ENCODE peak calls at places on chromosome 13, in nine cellular contexts. One of them, this sample, is unnamed.
A peak's percentile ranks its signal among the peaks of the same experiment; 100 is the strongest.

GRCh38 chr13:74978596-74978995 is 503.4 kb downstream of the TBC1D4 start:
- DNase-seq in AG04449: no peak
- DNase-seq in lower leg skin: no peak
- DNase-seq in left ventricle myocardium inferior: no peak
- DNase-seq in keratinocyte: no peak
- DNase-seq in mesothelial cell of epicardium: no peak
- DNase-seq in BE2C: peak; percentile 5
- DNase-seq in foreskin fibroblast: peak; percentile 18
- DNase-seq in cardiac muscle cell: no peak
- DNase-seq in this sample: no peak

GRCh38 chr13:98014766-98015165 is 61.3 kb downstream of the IPO5 start:
- DNase-seq in keratinocyte: no peak
- DNase-seq in lower leg skin: no peak
- DNase-seq in BE2C: no peak
- DNase-seq in AG04449: peak; percentile 54
- DNase-seq in left ventricle myocardium inferior: no peak
- DNase-seq in foreskin fibroblast: peak; percentile 87
- DNase-seq in cardiac muscle cell: no peak
- DNase-seq in mesothelial cell of epicardium: no peak
- DNase-seq in this sample: no peak

GRCh38 chr13:110319774-110320509 is 12.9 kb downstream of the COL4A2 start:
- DNase-seq in AG04449: no peak
- DNase-seq in cardiac muscle cell: no peak
- DNase-seq in foreskin fibroblast: peak; percentile 64
- DNase-seq in keratinocyte: no peak
- DNase-seq in lower leg skin: no peak
- DNase-seq in left ventricle myocardium inferior: no peak
- DNase-seq in BE2C: no peak
- DNase-seq in mesothelial cell of epicardium: no peak
- DNase-seq in this sample: peak; percentile 66

GRCh38 chr13:82717249-82717648 is 1165.0 kb downstream of the SLITRK1 start:
- DNase-seq in left ventricle myocardium inferior: no peak
- DNase-seq in BE2C: no peak
- DNase-seq in keratinocyte: peak; percentile 17
- DNase-seq in mesothelial cell of epicardium: no peak
- DNase-seq in lower leg skin: no peak
- DNase-seq in cardiac muscle cell: no peak
- DNase-seq in foreskin fibroblast: peak; percentile 74
- DNase-seq in AG04449: no peak
- DNase-seq in this sample: no peak

GRCh38 chr13:107678075-107678689 is 537.2 kb downstream of the LIG4 start:
- DNase-seq in left ventricle myocardium inferior: no peak
- DNase-seq in mesothelial cell of epicardium: no peak
- DNase-seq in AG04449: no peak
- DNase-seq in lower leg skin: no peak
- DNase-seq in foreskin fibroblast: no peak
- DNase-seq in BE2C: peak; percentile 48
- DNase-seq in keratinocyte: no peak
- DNase-seq in cardiac muscle cell: peak; percentile 15
- DNase-seq in this sample: no peak

GRCh38 chr13:98279473-98280175 is 102.6 kb upstream of the RNF113B start:
- DNase-seq in foreskin fibroblast: no peak
- DNase-seq in left ventricle myocardium inferior: no peak
- DNase-seq in BE2C: peak; percentile 72
- DNase-seq in AG04449: no peak
- DNase-seq in keratinocyte: no peak
- DNase-seq in lower leg skin: no peak
- DNase-seq in mesothelial cell of epicardium: no peak
- DNase-seq in cardiac muscle cell: no peak
- DNase-seq in this sample: no peak

GRCh38 chr13:112721198-112722104 is 31.6 kb downstream of the ATP11A start:
- DNase-seq in foreskin fibroblast: no peak
- DNase-seq in cardiac muscle cell: no peak
- DNase-seq in left ventricle myocardium inferior: no peak
- DNase-seq in BE2C: no peak
- DNase-seq in mesothelial cell of epicardium: no peak
- DNase-seq in lower leg skin: no peak
- DNase-seq in AG04449: no peak
- DNase-seq in keratinocyte: no peak
- DNase-seq in this sample: peak; percentile 37

GRCh38 chr13:38718374-38718773 is 31.5 kb downstream of the FREM2 start:
- DNase-seq in AG04449: no peak
- DNase-seq in mesothelial cell of epicardium: no peak
- DNase-seq in foreskin fibroblast: no peak
- DNase-seq in lower leg skin: no peak
- DNase-seq in cardiac muscle cell: no peak
- DNase-seq in keratinocyte: no peak
- DNase-seq in BE2C: no peak
- DNase-seq in left ventricle myocardium inferior: no peak
- DNase-seq in this sample: no peak

GRCh38 chr13:75415720-75416119 is 66.2 kb downstream of the TBC1D4 start:
- DNase-seq in AG04449: peak; percentile 62
- DNase-seq in foreskin fibroblast: peak; percentile 88
- DNase-seq in lower leg skin: no peak
- DNase-seq in mesothelial cell of epicardium: no peak
- DNase-seq in keratinocyte: no peak
- DNase-seq in BE2C: no peak
- DNase-seq in cardiac muscle cell: no peak
- DNase-seq in left ventricle myocardium inferior: no peak
- DNase-seq in this sample: no peak

GRCh38 chr13:60226507-60226906 is 62.8 kb upstream of the DIAPH3 start:
- DNase-seq in keratinocyte: no peak
- DNase-seq in lower leg skin: no peak
- DNase-seq in cardiac muscle cell: peak; percentile 60
- DNase-seq in left ventricle myocardium inferior: no peak
- DNase-seq in foreskin fibroblast: peak; percentile 36
- DNase-seq in mesothelial cell of epicardium: no peak
- DNase-seq in AG04449: no peak
- DNase-seq in BE2C: peak; percentile 70
- DNase-seq in this sample: no peak

GRCh38 chr13:101965096-101965495 is 436.8 kb downstream of the FGF14 start:
- DNase-seq in left ventricle myocardium inferior: no peak
- DNase-seq in foreskin fibroblast: no peak
- DNase-seq in keratinocyte: no peak
- DNase-seq in lower leg skin: no peak
- DNase-seq in BE2C: no peak
- DNase-seq in AG04449: no peak
- DNase-seq in mesothelial cell of epicardium: no peak
- DNase-seq in cardiac muscle cell: no peak
- DNase-seq in this sample: no peak

GRCh38 chr13:112254900-112255299 is 121.3 kb upstream of the SPACA7 start:
- DNase-seq in cardiac muscle cell: no peak
- DNase-seq in left ventricle myocardium inferior: no peak
- DNase-seq in lower leg skin: peak; percentile 74
- DNase-seq in mesothelial cell of epicardium: no peak
- DNase-seq in keratinocyte: no peak
- DNase-seq in foreskin fibroblast: no peak
- DNase-seq in AG04449: no peak
- DNase-seq in BE2C: no peak
- DNase-seq in this sample: no peak

GRCh38 chr13:19888799-19889198 is 25.4 kb upstream of the ZMYM5 start:
- DNase-seq in cardiac muscle cell: no peak
- DNase-seq in keratinocyte: no peak
- DNase-seq in foreskin fibroblast: peak; percentile 20
- DNase-seq in left ventricle myocardium inferior: no peak
- DNase-seq in BE2C: no peak
- DNase-seq in lower leg skin: no peak
- DNase-seq in AG04449: no peak
- DNase-seq in mesothelial cell of epicardium: no peak
- DNase-seq in this sample: no peak

GRCh38 chr13:21022694-21023325 is 38.6 kb downstream of the LATS2 start:
- DNase-seq in keratinocyte: no peak
- DNase-seq in foreskin fibroblast: no peak
- DNase-seq in mesothelial cell of epicardium: no peak
- DNase-seq in cardiac muscle cell: no peak
- DNase-seq in left ventricle myocardium inferior: no peak
- DNase-seq in BE2C: no peak
- DNase-seq in lower leg skin: peak; percentile 76
- DNase-seq in AG04449: no peak
- DNase-seq in this sample: no peak

GRCh38 chr13:103031332-103031873 is 34.8 kb downstream of the SLC10A2 start:
- DNase-seq in foreskin fibroblast: peak; percentile 55
- DNase-seq in keratinocyte: no peak
- DNase-seq in AG04449: no peak
- DNase-seq in left ventricle myocardium inferior: no peak
- DNase-seq in lower leg skin: no peak
- DNase-seq in cardiac muscle cell: no peak
- DNase-seq in BE2C: no peak
- DNase-seq in mesothelial cell of epicardium: no peak
- DNase-seq in this sample: no peak

GRCh38 chr13:114034481-114034891 is 60.6 kb upstream of the C13orf46 start:
- DNase-seq in AG04449: no peak
- DNase-seq in mesothelial cell of epicardium: no peak
- DNase-seq in keratinocyte: no peak
- DNase-seq in cardiac muscle cell: no peak
- DNase-seq in foreskin fibroblast: peak; percentile 63
- DNase-seq in left ventricle myocardium inferior: no peak
- DNase-seq in lower leg skin: no peak
- DNase-seq in BE2C: no peak
- DNase-seq in this sample: no peak

GRCh38 chr13:35478384-35479222 is 2.1 kb upstream of the MAB21L1 start:
- DNase-seq in AG04449: no peak
- DNase-seq in foreskin fibroblast: peak; percentile 74
- DNase-seq in lower leg skin: no peak
- DNase-seq in cardiac muscle cell: peak; percentile 43
- DNase-seq in keratinocyte: no peak
- DNase-seq in mesothelial cell of epicardium: no peak
- DNase-seq in BE2C: peak; percentile 78
- DNase-seq in left ventricle myocardium inferior: no peak
- DNase-seq in this sample: no peak

GRCh38 chr13:51523082-51523518 is 61.2 kb upstream of the WDFY2 start:
- DNase-seq in cardiac muscle cell: no peak
- DNase-seq in lower leg skin: peak; percentile 87
- DNase-seq in BE2C: peak; percentile 66
- DNase-seq in AG04449: no peak
- DNase-seq in keratinocyte: no peak
- DNase-seq in left ventricle myocardium inferior: no peak
- DNase-seq in mesothelial cell of epicardium: no peak
- DNase-seq in foreskin fibroblast: peak; percentile 72
- DNase-seq in this sample: no peak

GRCh38 chr13:50588736-50589135 is 254.8 kb downstream of the DLEU7 start:
- DNase-seq in cardiac muscle cell: no peak
- DNase-seq in keratinocyte: no peak
- DNase-seq in mesothelial cell of epicardium: no peak
- DNase-seq in AG04449: no peak
- DNase-seq in left ventricle myocardium inferior: no peak
- DNase-seq in foreskin fibroblast: peak; percentile 22
- DNase-seq in BE2C: no peak
- DNase-seq in lower leg skin: no peak
- DNase-seq in this sample: no peak

GRCh38 chr13:42769650-42770049 is 11.7 kb upstream of the FAM216B start:
- DNase-seq in left ventricle myocardium inferior: no peak
- DNase-seq in lower leg skin: no peak
- DNase-seq in mesothelial cell of epicardium: no peak
- DNase-seq in BE2C: peak; percentile 20
- DNase-seq in foreskin fibroblast: no peak
- DNase-seq in cardiac muscle cell: no peak
- DNase-seq in AG04449: no peak
- DNase-seq in keratinocyte: no peak
- DNase-seq in this sample: no peak
- TF ChIP-seq CTCF in left ventricle myocardium inferior: no peak
- TF ChIP-seq CTCF in lower leg skin: no peak
- TF ChIP-seq CTCF in mesothelial cell of epicardium: no peak
- TF ChIP-seq CTCF in BE2C: peak; percentile 28
- TF ChIP-seq CTCF in foreskin fibroblast: no peak
- TF ChIP-seq CTCF in cardiac muscle cell: no peak
- TF ChIP-seq CTCF in AG04449: no peak
- TF ChIP-seq CTCF in keratinocyte: no peak
- TF ChIP-seq CTCF in this sample: no peak

GRCh38 chr13:69580255-69580654 is 527.4 kb upstream of the ATXN8OS start:
- DNase-seq in mesothelial cell of epicardium: no peak
- DNase-seq in keratinocyte: no peak
- DNase-seq in cardiac muscle cell: no peak
- DNase-seq in lower leg skin: no peak
- DNase-seq in AG04449: no peak
- DNase-seq in foreskin fibroblast: no peak
- DNase-seq in left ventricle myocardium inferior: no peak
- DNase-seq in BE2C: no peak
- DNase-seq in this sample: no peak

GRCh38 chr13:69579351-69579750 is 528.3 kb upstream of the ATXN8OS start:
- DNase-seq in lower leg skin: no peak
- DNase-seq in AG04449: no peak
- DNase-seq in BE2C: no peak
- DNase-seq in foreskin fibroblast: no peak
- DNase-seq in keratinocyte: no peak
- DNase-seq in mesothelial cell of epicardium: no peak
- DNase-seq in cardiac muscle cell: peak; percentile 37
- DNase-seq in left ventricle myocardium inferior: no peak
- DNase-seq in this sample: no peak
- TF ChIP-seq CTCF in lower leg skin: no peak
- TF ChIP-seq CTCF in AG04449: no peak
- TF ChIP-seq CTCF in BE2C: peak; percentile 56
- TF ChIP-seq CTCF in foreskin fibroblast: no peak
- TF ChIP-seq CTCF in keratinocyte: no peak
- TF ChIP-seq CTCF in mesothelial cell of epicardium: peak; percentile 20
- TF ChIP-seq CTCF in cardiac muscle cell: no peak
- TF ChIP-seq CTCF in left ventricle myocardium inferior: no peak
- TF ChIP-seq CTCF in this sample: no peak

GRCh38 chr13:24627090-24627714 is 53.0 kb upstream of the ATP12A start:
- DNase-seq in BE2C: no peak
- DNase-seq in AG04449: no peak
- DNase-seq in left ventricle myocardium inferior: no peak
- DNase-seq in keratinocyte: no peak
- DNase-seq in cardiac muscle cell: peak; percentile 79
- DNase-seq in foreskin fibroblast: peak; percentile 38
- DNase-seq in lower leg skin: peak; percentile 79
- DNase-seq in mesothelial cell of epicardium: peak; percentile 46
- DNase-seq in this sample: no peak
- TF ChIP-seq CTCF in BE2C: peak; percentile 33
- TF ChIP-seq CTCF in AG04449: peak; percentile 88
- TF ChIP-seq CTCF in left ventricle myocardium inferior: peak; percentile 65
- TF ChIP-seq CTCF in keratinocyte: peak; percentile 89
- TF ChIP-seq CTCF in cardiac muscle cell: peak; percentile 64
- TF ChIP-seq CTCF in foreskin fibroblast: peak; percentile 82
- TF ChIP-seq CTCF in lower leg skin: no peak
- TF ChIP-seq CTCF in mesothelial cell of epicardium: peak; percentile 91
- TF ChIP-seq CTCF in this sample: no peak

DNA sequence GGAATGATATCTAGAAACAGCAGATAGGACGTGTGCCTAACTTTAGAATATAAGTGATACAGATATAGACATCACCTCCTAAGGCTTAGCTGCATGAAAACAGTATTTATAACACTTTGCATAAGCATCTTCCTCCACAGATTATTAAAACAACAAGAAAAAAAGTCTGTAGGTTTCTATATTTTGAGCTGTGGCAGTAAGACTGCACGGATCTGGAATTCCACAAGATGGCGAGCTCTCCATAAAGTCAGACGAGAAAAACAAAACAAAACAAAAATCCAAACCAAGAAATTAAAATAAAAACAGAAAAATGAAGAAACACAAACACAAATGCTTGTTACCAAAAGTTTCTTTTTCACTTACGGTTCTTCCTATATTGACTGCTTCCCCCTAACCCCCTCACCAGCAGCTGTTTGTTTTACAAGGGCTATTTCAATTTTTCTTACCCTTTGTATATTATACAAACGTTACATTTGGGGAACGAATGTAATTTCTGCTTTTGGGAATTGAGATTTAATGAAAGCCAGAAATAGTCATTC is 285.8 kb downstream of the MYO16 start:
- DNase-seq in left ventricle myocardium inferior: no peak
- DNase-seq in lower leg skin: no peak
- DNase-seq in BE2C: no peak
- DNase-seq in keratinocyte: no peak
- DNase-seq in mesothelial cell of epicardium: no peak
- DNase-seq in cardiac muscle cell: peak; percentile 38
- DNase-seq in AG04449: no peak
- DNase-seq in foreskin fibroblast: peak; percentile 76
- DNase-seq in this sample: no peak
- TF ChIP-seq CTCF in left ventricle myocardium inferior: peak; percentile 46
- TF ChIP-seq CTCF in lower leg skin: no peak
- TF ChIP-seq CTCF in BE2C: peak; percentile 68
- TF ChIP-seq CTCF in keratinocyte: no peak
- TF ChIP-seq CTCF in mesothelial cell of epicardium: peak; percentile 44
- TF ChIP-seq CTCF in cardiac muscle cell: peak; percentile 71
- TF ChIP-seq CTCF in AG04449: peak; percentile 34
- TF ChIP-seq CTCF in foreskin fibroblast: peak; percentile 77
- TF ChIP-seq CTCF in this sample: no peak

This sample was measured in Calu3.